ENCODE peak calls at places on chromosome 20, in four cellular contexts. E is ascending aorta, C is psoas muscle, Q is esophagus muscularis mucosa. Z is an unnamed sample. For H3K4me1, the result is how much of the 10 kb centered on the place peaks cover.

GRCh38 chr20:48661575-48662473 is 166.0 kb downstream of the PREX1 start:
- DNase-seq in Q (no peak), E (no peak), C (no peak), Z (no peak)

GRCh38 chr20:32160341-32160740 is 47.2 kb downstream of the PLAGL2 start:
- DNase-seq in C (no peak), Q (no peak), E (no peak), Z (no peak)

GRCh38 chr20:62952373-62953166 is at the start of gene SLC17A9:
- DNase-seq in C (peak), Q (no peak), E (peak), Z (peak)

GRCh38 chr20:61448396-61448795 is 196.3 kb downstream of the CDH4 start:
- DNase-seq in C (no peak), E (no peak), Q (no peak), Z (no peak)

GRCh38 chr20:37075932-37076685 is 19.7 kb downstream of the RBL1 start:
- DNase-seq in C (no peak), E (no peak), Q (no peak), Z (no peak)

GRCh38 chr20:60057866-60058807 is 99.9 kb downstream of the CDH26 start:
- DNase-seq in E (no peak), C (peak), Q (no peak), Z (no peak)

GRCh38 chr20:49562341-49563014 is 5.5 kb downstream of the PTGIS start:
- DNase-seq in E (peak), C (peak), Q (no peak), Z (no peak)

GRCh38 chr20:34249291-34249690 is 8.1 kb downstream of the ASIP start:
- DNase-seq in E (no peak), C (no peak), Q (no peak), Z (no peak)

GRCh38 chr20:57421258-57422220 is 30.3 kb downstream of the RBM38 start:
- DNase-seq in C (no peak), E (no peak), Q (no peak), Z (no peak)

GRCh38 chr20:40703981-40704530 is 15.0 kb upstream of the MAFB start:
- DNase-seq in Q (no peak), E (no peak), C (no peak), Z (no peak)

DNA sequence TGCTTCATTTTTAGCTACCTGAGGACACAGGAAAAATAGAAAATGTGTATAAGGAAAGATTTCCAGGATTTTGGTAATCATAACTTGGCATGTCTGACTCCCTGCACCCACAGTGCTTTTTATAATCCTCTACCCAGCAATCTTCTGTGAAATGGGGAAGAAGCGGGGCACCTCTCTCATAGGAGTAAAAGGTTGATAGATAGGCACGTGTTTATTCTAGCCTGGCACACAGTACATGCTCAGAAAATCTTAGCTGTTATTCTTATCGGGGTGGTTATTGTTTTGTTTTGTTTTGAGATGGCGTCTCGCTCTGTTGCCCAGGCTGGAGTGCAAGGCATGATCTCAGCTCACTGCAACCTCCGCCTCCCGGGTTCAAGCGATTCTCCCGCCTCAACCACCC is 87.7 kb upstream of the SALL4 start:
- DNase-seq in E (no peak), Q (no peak), C (no peak), Z (no peak)
- H3K4me1 ChIP-seq in E (under half), Q (under half), C (under half), Z (under half)

GRCh38 chr20:47318596-47319516 is 37.6 kb downstream of the ZMYND8 start:
- DNase-seq in C (peak), Q (peak), E (peak), Z (peak)
- H3K4me1 ChIP-seq in C (half or more), Q (half or more), E (half or more), Z (half or more)

DNA sequence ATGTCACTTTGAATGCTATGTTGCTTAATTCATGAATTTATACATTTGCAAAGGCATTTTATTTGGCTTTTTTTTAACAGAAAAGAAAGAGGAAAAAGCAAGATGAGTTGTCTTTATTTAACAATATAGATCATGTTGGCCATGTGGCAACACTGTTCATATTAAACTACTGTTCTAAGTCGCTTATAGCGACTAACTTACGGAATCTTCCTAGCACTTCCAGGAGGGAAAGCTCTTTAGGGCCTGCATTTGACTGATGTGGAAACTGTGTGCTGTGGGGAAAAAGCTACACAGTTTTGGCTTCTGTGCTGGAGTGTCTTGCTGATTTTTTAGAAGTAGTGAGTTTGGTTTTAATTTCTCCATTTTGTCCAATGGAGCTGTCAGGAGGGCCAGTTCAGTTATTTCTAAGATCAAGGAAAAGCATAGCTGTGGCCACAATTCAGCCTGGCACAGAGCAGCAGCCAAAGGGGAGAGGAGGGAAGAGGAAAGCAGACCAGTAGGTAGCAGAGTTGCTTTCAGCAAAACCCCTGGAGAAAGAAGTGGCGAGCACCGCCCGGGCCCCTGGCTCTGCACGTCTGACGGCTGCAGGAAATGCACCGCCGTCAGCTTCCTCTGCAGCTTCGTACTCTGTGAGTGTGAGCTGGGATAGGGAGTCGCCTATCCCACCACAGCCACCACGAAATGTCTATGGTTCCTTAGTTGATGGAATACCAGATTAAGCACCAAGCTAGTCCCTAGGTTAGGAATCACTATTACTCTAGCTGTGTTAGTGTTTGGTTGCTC is 80.2 kb upstream of the NAA20 start:
- DNase-seq in C (no peak), Q (no peak), E (no peak), Z (no peak)
- H3K4me1 ChIP-seq in C (under half), Q (under half), E (under half), Z (under half)

GRCh38 chr20:10648651-10649050 is 25.1 kb downstream of the JAG1 start:
- DNase-seq in C (no peak), Q (no peak), E (no peak), Z (no peak)

GRCh38 chr20:10647909-10648308 is 25.9 kb downstream of the JAG1 start:
- DNase-seq in E (no peak), C (no peak), Q (no peak), Z (no peak)

GRCh38 chr20:10647471-10647870 is 26.3 kb downstream of the JAG1 start:
- DNase-seq in C (no peak), E (no peak), Q (no peak), Z (peak)

GRCh38 chr20:10649817-10650200 is 24.0 kb downstream of the JAG1 start:
- DNase-seq in Q (no peak), E (no peak), C (no peak), Z (peak)

GRCh38 chr20:10649080-10649816 is 24.6 kb downstream of the JAG1 start:
- DNase-seq in E (no peak), C (no peak), Q (no peak), Z (peak)
- H3K4me1 ChIP-seq in E (half or more), C (under half), Q (under half), Z (under half)

DNA sequence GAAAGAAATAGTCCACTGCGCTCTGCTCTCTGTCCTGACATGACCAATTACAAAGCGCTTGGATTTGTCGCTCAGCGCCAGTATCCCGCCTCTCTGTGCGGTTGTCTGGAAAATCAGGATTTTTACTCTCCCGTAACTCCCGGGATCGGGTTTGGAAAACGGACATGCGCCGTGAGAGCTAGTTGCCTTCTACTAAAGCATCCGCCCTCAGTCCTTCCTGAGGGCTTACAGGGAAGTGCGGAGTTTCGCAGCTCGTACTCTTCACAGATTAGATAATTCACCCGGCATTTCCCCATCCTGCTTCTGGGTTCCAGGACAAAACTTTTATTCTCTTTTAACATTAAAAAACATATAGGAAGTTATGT is 427 bp upstream of the MKKS start:
- DNase-seq in Q (peak), C (peak), E (peak), Z (peak)
- H3K4me1 ChIP-seq in Q (under half), C (under half), E (under half), Z (under half)